ENCODE peak calls at places on chromosomes 4 and X, in eight cellular contexts. B is GM12892, K is endothelial cell of umbilical vein, J is heart left ventricle, T is transverse colon, X is suprapubic skin, Q is testis, W is IMR-90. O is an unnamed sample.

GRCh38 chrX:145936769-145937168 is 119.1 kb downstream of the SLITRK2 start:
- DNase-seq in T (no peak), B (no peak), J (no peak), Q (no peak), X (no peak), K (no peak), W (no peak), O (no peak)

GRCh38 chrX:70208479-70208878 is 26.0 kb upstream of the AWAT1 start:
- DNase-seq in J (no peak), T (no peak), K (no peak), B (no peak), W (peak), X (no peak), Q (no peak), O (no peak)

GRCh38 chrX:25144043-25144940 is 128.5 kb upstream of the ARX start:
- DNase-seq in J (peak), W (peak), B (no peak), K (peak), Q (peak), X (peak), T (peak), O (peak)

GRCh38 chr4:2977116-2978097 is 14.0 kb downstream of the GRK4 start:
- DNase-seq in B (no peak), X (no peak), Q (no peak), W (peak), J (no peak), T (no peak), K (no peak), O (peak)

GRCh38 chr4:114057746-114058145 is 78.3 kb upstream of the ARSJ start:
- DNase-seq in B (no peak), Q (no peak), W (no peak), K (no peak), T (no peak), J (no peak), X (no peak), O (no peak)

GRCh38 chr4:120466429-120466828 is 399.8 kb upstream of the MAD2L1 start:
- DNase-seq in B (no peak), X (no peak), W (no peak), J (no peak), K (no peak), T (no peak), Q (no peak), O (no peak)

GRCh38 chr4:52377563-52377962 is 281.5 kb downstream of the USP46 start:
- DNase-seq in B (no peak), Q (no peak), K (no peak), T (no peak), X (no peak), J (no peak), W (no peak), O (no peak)

GRCh38 chr4:3412257-3413020 is 29.3 kb upstream of the HGFAC start:
- DNase-seq in T (no peak), Q (no peak), K (no peak), X (peak), B (no peak), W (no peak), J (peak), O (no peak)

GRCh38 chr4:77104405-77105292 is 28.9 kb upstream of the CCNI start:
- DNase-seq in K (no peak), T (peak), B (no peak), Q (peak), J (peak), W (no peak), X (peak), O (peak)

GRCh38 chr4:8710946-8711345 is 118.4 kb downstream of the CPZ start:
- DNase-seq in Q (peak), K (no peak), W (no peak), B (no peak), X (peak), J (no peak), T (peak), O (no peak)

GRCh38 chrX:70553516-70553915 is 108.9 kb downstream of the DLG3 start:
- DNase-seq in W (no peak), X (no peak), K (no peak), Q (no peak), J (no peak), T (no peak), B (no peak), O (no peak)

GRCh38 chrX:68719904-68720614 is 72.6 kb downstream of the STARD8 start:
- DNase-seq in X (peak), Q (no peak), B (no peak), T (no peak), J (no peak), K (no peak), W (no peak), O (no peak)

GRCh38 chrX:132837126-132837525 is 121.3 kb downstream of the HS6ST2 start:
- DNase-seq in T (no peak), Q (no peak), K (peak), B (no peak), W (no peak), J (no peak), X (no peak), O (no peak)

GRCh38 chr4:120844528-120844921 is 78.0 kb downstream of the PRDM5 start:
- DNase-seq in Q (no peak), T (no peak), X (no peak), B (no peak), K (no peak), J (no peak), W (no peak), O (no peak)

GRCh38 chrX:15903186-15903681 is 48.6 kb upstream of the AP1S2 start:
- DNase-seq in W (no peak), J (no peak), Q (no peak), T (no peak), K (no peak), B (peak), X (no peak), O (no peak)

GRCh38 chrX:24858004-24858746 is 157.6 kb downstream of the ARX start:
- DNase-seq in B (no peak), Q (no peak), X (no peak), J (no peak), K (no peak), T (no peak), W (peak), O (no peak)

GRCh38 chr4:136124251-136124745 is 1408.0 kb downstream of the PCDH18 start:
- DNase-seq in X (no peak), W (no peak), B (no peak), K (no peak), T (no peak), J (no peak), Q (no peak), O (no peak)

GRCh38 chr4:53614616-53615015 is 23.3 kb upstream of the LNX1 start:
- DNase-seq in Q (no peak), W (no peak), K (no peak), X (no peak), T (peak), B (no peak), J (no peak), O (no peak)

GRCh38 chr4:117793786-117794369 is 240.4 kb upstream of the NDST3 start:
- DNase-seq in J (no peak), Q (no peak), W (no peak), T (no peak), K (no peak), B (no peak), X (no peak), O (no peak)

GRCh38 chr4:187617117-187617516 is 378.5 kb upstream of the ZFP42 start:
- DNase-seq in T (no peak), B (no peak), K (no peak), Q (no peak), X (no peak), J (no peak), W (peak), O (no peak)

GRCh38 chrX:133307637-133308485 is 89.7 kb upstream of the TFDP3 start:
- DNase-seq in X (no peak), W (no peak), Q (no peak), J (no peak), K (no peak), T (peak), B (no peak), O (peak)

GRCh38 chr4:148226341-148226740 is 215.9 kb downstream of the NR3C2 start:
- DNase-seq in J (no peak), Q (no peak), B (no peak), K (no peak), T (no peak), W (no peak), X (no peak), O (no peak)

GRCh38 chr4:124902111-124902510 is 189.6 kb upstream of the ANKRD50 start:
- DNase-seq in T (no peak), X (no peak), Q (no peak), K (no peak), J (no peak), W (no peak), B (no peak), O (no peak)

GRCh38 chr4:158802914-158803313 is 34.1 kb downstream of the FNIP2 start:
- DNase-seq in J (no peak), B (no peak), X (no peak), W (no peak), T (no peak), K (no peak), Q (no peak), O (no peak)

GRCh38 chrX:12021708-12022107 is 116.6 kb upstream of the FRMPD4 start:
- DNase-seq in T (no peak), K (no peak), W (no peak), B (no peak), J (peak), X (no peak), Q (peak), O (no peak)

GRCh38 chrX:16606142-16606720 is 43.7 kb upstream of the S100G start:
- DNase-seq in B (no peak), K (no peak), J (no peak), T (no peak), X (no peak), Q (no peak), W (no peak), O (no peak)

GRCh38 chr4:45530498-45530897 is 593.4 kb downstream of the GABRG1 start:
- DNase-seq in K (no peak), B (no peak), W (no peak), T (no peak), J (no peak), Q (no peak), X (no peak), O (no peak)

DNA sequence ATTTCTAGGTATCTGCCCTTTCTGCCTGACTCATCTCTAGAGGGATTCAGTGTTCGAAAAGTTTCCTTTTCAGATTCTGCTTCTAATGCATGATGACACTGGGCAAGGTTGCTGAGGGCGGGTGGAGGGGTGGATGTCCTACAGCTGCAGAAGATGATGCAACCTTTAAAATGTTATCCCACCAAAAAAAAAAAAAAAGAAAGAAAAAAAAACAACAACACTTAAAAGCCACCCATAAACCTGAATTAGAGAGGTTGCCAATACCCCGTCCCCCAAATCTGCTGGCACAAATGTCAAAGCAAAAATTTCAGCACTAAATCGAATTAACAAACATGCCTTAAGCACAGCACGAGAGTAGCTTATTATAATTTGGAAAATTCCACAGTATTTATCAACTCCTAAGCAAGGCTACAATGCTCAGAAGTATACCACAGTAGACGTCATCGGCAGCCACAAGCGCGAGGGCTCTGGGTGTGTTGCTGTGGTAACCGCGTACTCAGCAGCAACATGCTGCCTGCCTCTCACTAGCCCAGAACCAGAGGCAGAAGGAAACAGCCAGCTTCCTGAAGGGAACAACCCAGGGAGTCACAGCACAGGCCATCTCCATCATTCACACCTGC is 167.5 kb upstream of the MAP3K15 start:
- DNase-seq in W (peak), J (peak), Q (peak), T (peak), X (peak), B (peak), K (no peak), O (peak)
- TF ChIP-seq POLR2A in W (peak), J (no peak), Q (no peak), T (no peak), X (no peak), B (no peak), K (no peak), O (no peak)

GRCh38 chrX:123764967-123765871 is 32.4 kb upstream of the THOC2 start:
- DNase-seq in B (peak), X (peak), T (peak), J (peak), Q (peak), K (peak), W (peak), O (peak)
- TF ChIP-seq POLR2A in B (peak), X (no peak), T (no peak), J (no peak), Q (no peak), K (no peak), W (no peak), O (no peak)

DNA sequence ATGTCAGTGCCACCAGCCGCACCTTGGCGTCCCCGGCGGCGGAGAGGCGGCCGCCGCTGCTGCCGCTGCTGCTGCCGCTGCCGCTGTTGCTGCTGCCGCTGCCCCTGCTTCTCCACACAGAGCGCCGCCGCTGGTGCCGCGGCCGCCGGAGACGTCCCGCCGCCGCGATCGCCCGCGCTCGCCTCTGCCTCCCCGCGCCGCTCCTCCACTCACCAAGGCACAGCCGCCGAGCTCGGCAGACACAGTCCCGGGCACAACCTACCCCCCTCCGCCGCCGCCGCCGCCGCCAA is at the start of gene PPP3CA:
- DNase-seq in Q (no peak), X (no peak), J (no peak), T (no peak), B (no peak), W (no peak), K (no peak), O (no peak)
- TF ChIP-seq POLR2A in Q (peak), X (no peak), J (no peak), T (no peak), B (peak), W (no peak), K (no peak), O (peak)

GRCh38 chr4:1743975-1744374 is 22.7 kb downstream of the TACC3 start:
- DNase-seq in K (no peak), J (no peak), Q (no peak), T (no peak), X (no peak), W (no peak), B (no peak), O (no peak)
- TF ChIP-seq POLR2A in K (no peak), J (no peak), Q (no peak), T (no peak), X (no peak), W (no peak), B (no peak), O (no peak)

GRCh38 chrX:47648376-47648775 is 2.0 kb downstream of the ELK1 start:
- DNase-seq in B (no peak), K (no peak), J (no peak), W (peak), Q (no peak), X (no peak), T (no peak), O (no peak)

GRCh38 chrX:47650164-47651042 is at the start of gene ELK1:
- DNase-seq in X (peak), K (peak), J (peak), Q (peak), W (peak), B (peak), T (peak), O (peak)

GRCh38 chrX:47649302-47649701 is 1.1 kb downstream of the ELK1 start:
- DNase-seq in X (no peak), T (no peak), B (no peak), J (no peak), Q (no peak), K (no peak), W (no peak), O (no peak)

GRCh38 chrX:47649781-47650163 is 591 bp downstream of the ELK1 start:
- DNase-seq in W (no peak), X (no peak), Q (no peak), K (no peak), T (no peak), B (no peak), J (no peak), O (no peak)

DNA sequence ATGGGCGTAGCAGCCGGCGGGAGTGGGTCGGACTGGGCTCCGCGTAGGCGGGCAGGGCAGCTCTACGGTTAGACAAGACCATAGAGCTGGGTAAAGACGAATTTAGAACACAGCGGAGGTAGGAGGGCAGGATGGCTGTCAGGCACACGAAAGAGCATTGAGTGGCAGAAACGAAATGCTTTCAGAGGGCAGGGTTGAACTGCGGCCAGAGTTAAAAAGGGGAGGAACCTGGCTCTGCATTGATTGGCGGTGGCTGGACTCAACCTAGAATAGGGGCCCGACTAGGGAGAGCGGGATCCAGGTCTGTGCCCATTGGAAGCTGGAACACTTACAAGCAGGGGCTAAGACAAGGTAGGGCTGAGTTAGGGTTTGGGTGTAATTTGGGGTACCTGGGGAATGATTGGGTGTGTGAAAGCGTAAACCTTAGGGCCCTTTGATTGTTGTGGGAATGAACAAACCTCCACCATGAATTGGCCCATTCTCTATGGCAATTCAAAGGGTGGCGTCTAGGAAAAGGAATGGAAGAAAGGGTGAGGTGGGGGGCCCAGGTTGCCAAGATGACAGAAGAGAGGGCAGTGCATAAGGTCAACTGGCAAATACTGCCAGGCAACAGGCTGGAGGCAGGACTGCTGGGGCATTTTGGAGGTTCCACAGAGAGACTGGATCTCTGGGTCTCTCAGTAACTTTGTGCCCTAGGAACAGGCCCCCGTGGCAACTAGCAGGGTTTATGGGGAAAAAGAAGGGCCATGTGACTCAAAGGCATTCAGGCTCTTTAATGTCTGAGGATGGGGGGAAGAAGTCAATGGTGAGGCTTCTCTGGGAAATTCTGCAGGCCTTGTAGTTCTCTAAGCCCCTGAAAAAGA is 911 bp upstream of the ELK1 start:
- DNase-seq in J (no peak), B (no peak), K (no peak), Q (no peak), T (no peak), W (no peak), X (no peak), O (no peak)
- TF ChIP-seq POLR2A in J (no peak), B (no peak), K (no peak), Q (no peak), T (no peak), W (peak), X (no peak), O (no peak)

GRCh38 chr4:108626056-108626455 is 5.7 kb downstream of the RPL34 start:
- DNase-seq in K (no peak), B (no peak), J (no peak), W (no peak), Q (no peak), T (no peak), X (no peak), O (no peak)
- TF ChIP-seq POLR2A in K (no peak), B (peak), J (no peak), W (no peak), Q (no peak), T (no peak), X (no peak), O (no peak)

GRCh38 chr4:1792832-1793495 is at the start of gene FGFR3:
- DNase-seq in J (no peak), X (no peak), K (no peak), W (no peak), B (peak), Q (peak), T (peak), O (peak)
- TF ChIP-seq POLR2A in J (no peak), X (peak), K (no peak), W (no peak), B (no peak), Q (no peak), T (no peak), O (peak)

O was measured in thyroid gland.